ENCODE peak calls at places on chromosomes 7 and 10, in four cellular contexts. B is foreskin fibroblast, Q is MCF 10A, U is lower lobe of right lung. T is an unnamed sample.

GRCh38 chr10:23994459-23995046 is 214.4 kb upstream of the KIAA1217 start:
- DNase-seq in Q (peak), U (peak), B (peak), T (peak)

GRCh38 chr10:17255512-17255911 is 27.5 kb downstream of the VIM start:
- DNase-seq in Q (no peak), U (no peak), B (no peak), T (no peak)

GRCh38 chr7:81140206-81140605 is 221.4 kb upstream of the SEMA3C start:
- DNase-seq in Q (no peak), B (no peak), U (no peak), T (no peak)

GRCh38 chr10:48931188-48931587 is 8.5 kb downstream of the LRRC18 start:
- DNase-seq in U (no peak), Q (no peak), B (no peak), T (no peak)

GRCh38 chr7:153408360-153409335 is 643.5 kb upstream of the DPP6 start:
- DNase-seq in U (no peak), Q (no peak), B (no peak), T (no peak)

GRCh38 chr10:44244745-44245600 is 139.9 kb downstream of the CXCL12 start:
- DNase-seq in Q (no peak), B (no peak), U (no peak), T (no peak)

GRCh38 chr10:60521974-60522405 is 132.3 kb upstream of the ANK3 start:
- DNase-seq in U (no peak), B (peak), Q (no peak), T (peak)

GRCh38 chr10:8392216-8392615 is 337.7 kb downstream of the GATA3 start:
- DNase-seq in U (no peak), B (no peak), Q (no peak), T (peak)

GRCh38 chr10:48288661-48289060 is 14.2 kb upstream of the FRMPD2 start:
- DNase-seq in B (no peak), U (no peak), Q (no peak), T (no peak)

GRCh38 chr10:97684866-97685394 is 2.1 kb downstream of the AVPI1 start:
- DNase-seq in U (no peak), B (peak), Q (no peak), T (peak)

GRCh38 chr7:103660455-103661371 is 214.7 kb upstream of the SLC26A5 start:
- DNase-seq in U (no peak), Q (peak), B (peak), T (peak)

GRCh38 chr10:49598164-49598856 is 11.8 kb upstream of the SLC18A3 start:
- DNase-seq in U (no peak), B (no peak), Q (no peak), T (no peak)

GRCh38 chr7:157892751-157893150 is 555.9 kb downstream of the DNAJB6 start:
- DNase-seq in Q (no peak), B (no peak), U (no peak), T (no peak)

GRCh38 chr7:123748734-123749536 is at the start of gene WASL:
- DNase-seq in Q (peak), B (peak), U (peak), T (peak)
- TF ChIP-seq CTCF in Q (no peak), B (no peak), U (no peak), T (no peak)

DNA sequence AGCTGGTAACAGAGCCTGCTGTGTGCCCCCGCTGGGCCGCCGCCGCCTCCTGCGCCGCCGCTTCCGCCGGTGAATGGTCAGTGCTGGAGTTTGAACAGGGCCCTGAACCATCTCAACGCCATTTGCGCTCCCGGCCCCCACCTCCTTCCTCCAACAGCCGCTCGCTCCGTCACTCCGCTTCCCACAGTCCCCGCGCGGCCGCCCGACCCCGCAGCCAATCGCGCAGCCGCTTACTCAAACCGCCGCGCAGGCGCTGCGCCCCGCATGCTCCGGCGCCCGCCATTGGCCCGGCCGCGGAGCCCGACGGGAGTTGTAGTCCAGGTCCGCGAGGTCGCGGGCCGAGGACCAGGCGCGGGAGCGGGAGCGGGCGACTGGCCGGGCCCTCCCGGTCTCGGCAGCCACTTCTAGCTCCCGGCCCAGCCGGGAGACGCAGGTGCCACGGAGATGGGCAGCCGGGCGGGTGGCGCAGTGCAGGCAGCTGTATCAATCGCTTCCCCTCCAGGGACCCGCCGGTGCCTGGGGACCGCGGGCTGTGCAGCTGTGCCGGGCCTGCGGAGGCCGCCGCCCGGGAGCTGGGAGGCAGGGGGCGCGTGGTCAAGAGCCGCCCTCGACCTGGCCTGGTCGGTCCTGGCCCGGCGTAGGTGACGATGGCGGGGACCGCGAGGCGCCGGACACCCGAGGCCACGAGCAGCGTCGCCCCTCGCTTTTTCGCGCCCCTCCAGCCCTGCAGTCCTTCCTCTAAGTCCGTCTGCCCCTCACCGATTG is at the start of gene WAPL:
- DNase-seq in U (peak), Q (peak), B (peak), T (peak)
- TF ChIP-seq CTCF in U (no peak), Q (no peak), B (no peak), T (no peak)

DNA sequence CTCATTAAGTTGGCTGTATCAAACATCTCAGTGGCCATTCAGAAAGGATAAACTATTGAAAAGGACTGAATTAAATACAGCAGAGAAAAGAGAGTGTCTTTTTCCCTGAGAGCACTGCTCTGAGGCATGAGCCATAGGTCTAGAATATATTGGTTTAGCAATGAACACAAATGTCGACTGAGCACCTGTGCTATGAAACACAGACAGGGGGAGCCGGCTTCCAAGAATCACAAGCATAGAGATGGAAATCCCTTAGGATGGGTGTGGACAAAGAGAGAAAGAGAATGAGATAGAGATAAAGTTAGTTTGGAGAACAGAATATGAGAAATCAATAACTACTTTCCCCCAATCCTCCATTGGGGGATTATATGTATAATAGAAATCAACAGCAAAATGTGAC is 54.8 kb downstream of the DGKI start:
- DNase-seq in B (no peak), U (no peak), Q (no peak), T (no peak)
- TF ChIP-seq CTCF in B (no peak), U (no peak), Q (no peak), T (no peak)

GRCh38 chr7:101506531-101506930 is 122.6 kb downstream of the MYL10 start:
- DNase-seq in Q (no peak), B (no peak), U (no peak), T (peak)

GRCh38 chr7:101511965-101512364 is 117.1 kb downstream of the MYL10 start:
- DNase-seq in B (no peak), Q (no peak), U (no peak), T (no peak)

GRCh38 chr7:101507327-101507726 is 121.8 kb downstream of the MYL10 start:
- DNase-seq in U (no peak), Q (no peak), B (no peak), T (no peak)

GRCh38 chr7:101510297-101510696 is 118.8 kb downstream of the MYL10 start:
- DNase-seq in B (no peak), U (no peak), Q (no peak), T (no peak)

GRCh38 chr7:101507791-101508252 is 121.3 kb downstream of the MYL10 start:
- DNase-seq in Q (peak), B (peak), U (no peak), T (peak)
- TF ChIP-seq CTCF in Q (peak), B (peak), U (peak), T (peak)

DNA sequence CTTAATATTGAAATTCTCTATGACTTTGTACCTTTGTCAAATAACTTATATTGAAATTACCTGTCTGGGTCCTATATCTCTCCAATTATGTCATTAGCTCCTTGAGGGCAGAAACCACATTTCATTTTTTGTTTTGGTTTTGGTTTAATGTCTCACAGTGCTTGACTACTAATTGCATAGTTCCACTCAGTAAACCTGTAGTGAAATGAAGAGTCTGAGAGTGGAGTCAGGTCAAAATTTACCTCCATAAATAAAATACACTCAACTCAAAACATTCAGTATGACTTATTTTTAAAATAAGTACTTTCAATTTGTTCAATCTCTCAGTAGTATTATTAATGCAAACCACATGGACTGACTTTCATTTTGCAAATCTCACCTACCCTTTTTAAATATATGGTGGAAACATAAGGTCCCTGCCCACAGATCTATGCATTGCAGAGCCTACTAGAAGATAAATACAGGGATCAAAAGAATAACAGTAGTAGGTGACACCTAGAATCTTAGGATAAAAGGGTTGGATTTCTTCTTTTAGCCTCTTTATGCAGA is 32.5 kb downstream of the PDE1C start:
- DNase-seq in U (no peak), Q (no peak), B (no peak), T (no peak)
- TF ChIP-seq CTCF in U (no peak), Q (no peak), B (no peak), T (no peak)

DNA sequence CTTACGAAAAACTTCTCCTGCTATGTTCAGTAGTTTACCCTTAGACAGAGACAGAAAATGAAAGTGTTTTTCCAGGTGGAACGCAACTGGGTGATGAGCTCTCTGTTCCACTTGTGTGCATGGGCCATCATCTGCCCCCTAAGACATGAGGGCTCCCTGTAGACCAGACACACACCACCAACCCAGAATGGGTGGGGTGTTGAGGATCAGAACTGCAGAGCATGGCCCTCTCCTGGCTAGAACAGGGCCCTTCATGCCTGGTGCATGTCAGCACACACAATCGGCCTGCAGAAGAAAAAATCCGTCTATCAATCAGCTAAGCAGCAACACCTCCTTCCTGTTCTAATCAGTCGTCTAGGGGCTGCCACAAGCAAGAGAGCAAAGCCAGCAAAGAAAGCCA is 186.2 kb upstream of the INHBA start:
- DNase-seq in U (no peak), B (no peak), Q (no peak), T (no peak)
- TF ChIP-seq CTCF in U (no peak), B (no peak), Q (no peak), T (no peak)

DNA sequence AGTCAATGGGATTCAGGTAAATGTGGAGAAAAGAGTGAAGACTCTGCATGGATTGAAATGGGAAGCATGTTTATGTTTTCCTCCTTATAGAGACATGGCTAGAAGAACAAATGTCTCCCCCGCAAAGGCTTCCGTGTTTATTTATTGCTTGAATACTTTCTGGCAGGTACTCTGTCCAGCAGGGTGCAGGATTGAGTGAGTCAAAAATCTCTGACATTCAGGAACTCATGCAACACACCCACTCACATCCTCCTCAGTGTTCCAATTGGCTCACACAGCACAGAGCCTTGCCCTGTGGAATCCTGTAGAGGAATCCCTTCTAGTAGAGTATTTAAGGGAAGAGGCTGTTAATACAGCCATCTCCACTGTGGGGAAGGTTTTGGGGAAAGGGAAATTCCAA is 290.3 kb upstream of the VWC2 start:
- DNase-seq in U (no peak), Q (peak), B (no peak), T (no peak)
- TF ChIP-seq CTCF in U (no peak), Q (no peak), B (no peak), T (no peak)

T was measured in bronchial epithelial cell.